ENCODE peak calls at places on chromosomes 13 and 19, in ten cellular contexts. Q is T-helper 17 cell; R is SK-N-SH treated with all-trans-retinoic acid at 6 μM for 48 hours; Z is central memory CD8-positive, alpha-beta T cell; H is stimulated activated effector memory CD8-positive, alpha-beta T cell treated with anti-CD3 and anti-CD28 coated beads, Interleukin-12 subunit alpha, Interleukin-12 subunit beta, amount 100 ng/mL, for 72 hours; M is psoas muscle; A is left ventricle myocardium superior; G is stimulated activated naive CD8-positive, alpha-beta T cell treated with anti-CD3 and anti-CD28 coated beads, Interleukin-15, amount 100 ng/mL, for 72 hours; P is activated CD8-positive, alpha-beta memory T cell treated with anti-CD3 and anti-CD28 coated beads, Interleukin-2, amount 10 ng/mL, durations not matched to agents 7 days and 5 days; K is Right ventricle myocardium superior. O is an unnamed sample.

GRCh38 chr19:48120505-48120904 is 9.9 kb upstream of the PLA2G4C start:
- ATAC-seq in P (no peak), H (no peak), A (no peak), K (no peak), M (no peak), R (no peak), G (no peak), Z (no peak), Q (no peak), O (no peak)

GRCh38 chr13:41411536-41411935 is 45.8 kb upstream of the RGCC start:
- ATAC-seq in G (peak; percentile 49), Z (no peak), A (peak; percentile 37), M (no peak), K (no peak), R (peak; percentile 61), H (peak; percentile 58), Q (peak; percentile 52), P (peak; percentile 45), O (peak; percentile 50)

GRCh38 chr13:25171517-25172302 is at the start of gene AMER2:
- ATAC-seq in P (no peak), H (peak; percentile 31), A (no peak), G (no peak), Q (no peak), M (no peak), Z (no peak), R (peak; percentile 56), K (no peak), O (no peak)

GRCh38 chr19:6186435-6186834 is 51.0 kb downstream of the ACSBG2 start:
- ATAC-seq in H (no peak), A (no peak), R (no peak), Q (no peak), G (no peak), P (no peak), Z (no peak), K (no peak), M (no peak), O (no peak)

GRCh38 chr19:17075860-17076538 is 422 bp downstream of the MYO9B start:
- ATAC-seq in K (no peak), Z (peak; percentile 21), Q (no peak), H (no peak), G (peak; percentile 6), R (peak; percentile 2), A (no peak), M (no peak), P (peak; percentile 5), O (no peak)

GRCh38 chr13:22278336-22278929 is 607.6 kb downstream of the FGF9 start:
- ATAC-seq in K (peak; percentile 65), Z (peak; percentile 64), M (no peak), P (no peak), A (peak; percentile 60), G (peak; percentile 75), Q (peak; percentile 78), R (no peak), H (peak; percentile 76), O (peak; percentile 59)

GRCh38 chr13:44013666-44014291 is 134.1 kb downstream of the LACC1 start:
- ATAC-seq in R (peak; percentile 94), Z (no peak), K (peak; percentile 74), M (peak; percentile 95), G (no peak), Q (no peak), A (peak; percentile 80), P (no peak), H (no peak), O (no peak)

GRCh38 chr13:91664036-91664435 is 265.6 kb downstream of the GPC5 start:
- ATAC-seq in G (no peak), H (no peak), Z (no peak), P (no peak), A (no peak), Q (no peak), K (no peak), R (peak; percentile 69), M (no peak), O (no peak)

GRCh38 chr13:27403252-27403678 is 21.2 kb upstream of the GTF3A start:
- ATAC-seq in Z (no peak), A (peak; percentile 60), P (no peak), R (peak; percentile 77), M (peak; percentile 52), G (peak; percentile 37), K (peak; percentile 66), Q (no peak), H (peak; percentile 81), O (peak; percentile 76)

GRCh38 chr19:54035215-54036178 is 28.2 kb downstream of the VSTM1 start:
- ATAC-seq in A (no peak), P (no peak), Q (no peak), R (peak; percentile 72), H (no peak), Z (no peak), K (no peak), G (no peak), M (no peak), O (no peak)